ENCODE peak calls at places on chromosome 12, in ten cellular contexts. C is A549, Z is GM23338, L is testis, M is spleen, D is mammary epithelial cell, E is pancreas, J is sigmoid colon, K is Peyer's patch, O is IMR-90. T is an unnamed sample.

GRCh38 chr12:6199531-6200265 is 502 bp upstream of the CD9 start:
- DNase-seq in K (peak), O (no peak), J (peak), M (no peak), Z (peak), C (no peak), E (peak), D (no peak), L (peak), T (peak)

GRCh38 chr12:76860301-76860700 is 18.5 kb downstream of the CSRP2 start:
- DNase-seq in D (no peak), C (no peak), O (no peak), J (no peak), K (no peak), M (no peak), Z (no peak), L (no peak), E (no peak), T (peak)

GRCh38 chr12:57124259-57124877 is 3.9 kb upstream of the LRP1 start:
- DNase-seq in Z (peak), C (peak), L (peak), J (peak), D (peak), E (no peak), M (peak), O (peak), K (peak), T (peak)

GRCh38 chr12:3882896-3883564 is 9.8 kb upstream of the PARP11 start:
- DNase-seq in Z (peak), E (no peak), C (peak), M (no peak), K (no peak), J (no peak), O (peak), L (no peak), D (peak), T (no peak)

GRCh38 chr12:64611430-64612286 is 1.4 kb downstream of the RASSF3 start:
- DNase-seq in J (peak), L (peak), M (peak), D (peak), E (peak), O (peak), Z (no peak), K (peak), C (no peak), T (peak)

GRCh38 chr12:38585090-38585489 is 268.5 kb downstream of the ALG10B start:
- DNase-seq in J (no peak), D (peak), C (no peak), K (no peak), M (no peak), Z (no peak), O (no peak), E (no peak), L (no peak), T (no peak)

GRCh38 chr12:10135126-10135525 is 5.1 kb upstream of the CLEC7A start:
- DNase-seq in E (no peak), M (no peak), K (no peak), O (no peak), J (no peak), Z (no peak), L (no peak), C (no peak), D (no peak), T (no peak)

GRCh38 chr12:107760207-107760816 is 625 bp downstream of the PRDM4 start:
- DNase-seq in E (peak), Z (peak), D (peak), M (no peak), L (peak), K (peak), J (peak), O (peak), C (peak), T (peak)

GRCh38 chr12:56469007-56469930 is 891 bp downstream of the SPRYD4 start:
- DNase-seq in J (peak), C (peak), O (no peak), K (peak), D (no peak), M (peak), Z (no peak), E (peak), L (peak), T (no peak)

GRCh38 chr12:49868952-49869815 is 26.3 kb upstream of the BCDIN3D start:
- DNase-seq in L (peak), E (peak), M (peak), O (peak), C (no peak), D (no peak), J (peak), K (peak), Z (no peak), T (peak)

GRCh38 chr12:27552235-27552634 is 28.2 kb downstream of the PPFIBP1 start:
- DNase-seq in E (no peak), J (no peak), M (no peak), K (no peak), Z (no peak), O (no peak), C (no peak), D (no peak), L (no peak), T (no peak)
- H3K27ac ChIP-seq in E (no peak), J (peak), M (no peak), K (no peak), Z (no peak), O (no peak), C (peak), D (no peak), L (peak), T (no peak)

GRCh38 chr12:75437564-75437963 is 43.0 kb upstream of the GLIPR1 start:
- DNase-seq in L (no peak), C (no peak), K (no peak), D (peak), M (no peak), E (no peak), O (peak), J (no peak), Z (no peak), T (no peak)
- TF ChIP-seq CTCF in L (no peak), C (no peak), K (peak), D (peak), M (peak), E (no peak), O (peak), J (no peak), Z (peak), T (no peak)

DNA sequence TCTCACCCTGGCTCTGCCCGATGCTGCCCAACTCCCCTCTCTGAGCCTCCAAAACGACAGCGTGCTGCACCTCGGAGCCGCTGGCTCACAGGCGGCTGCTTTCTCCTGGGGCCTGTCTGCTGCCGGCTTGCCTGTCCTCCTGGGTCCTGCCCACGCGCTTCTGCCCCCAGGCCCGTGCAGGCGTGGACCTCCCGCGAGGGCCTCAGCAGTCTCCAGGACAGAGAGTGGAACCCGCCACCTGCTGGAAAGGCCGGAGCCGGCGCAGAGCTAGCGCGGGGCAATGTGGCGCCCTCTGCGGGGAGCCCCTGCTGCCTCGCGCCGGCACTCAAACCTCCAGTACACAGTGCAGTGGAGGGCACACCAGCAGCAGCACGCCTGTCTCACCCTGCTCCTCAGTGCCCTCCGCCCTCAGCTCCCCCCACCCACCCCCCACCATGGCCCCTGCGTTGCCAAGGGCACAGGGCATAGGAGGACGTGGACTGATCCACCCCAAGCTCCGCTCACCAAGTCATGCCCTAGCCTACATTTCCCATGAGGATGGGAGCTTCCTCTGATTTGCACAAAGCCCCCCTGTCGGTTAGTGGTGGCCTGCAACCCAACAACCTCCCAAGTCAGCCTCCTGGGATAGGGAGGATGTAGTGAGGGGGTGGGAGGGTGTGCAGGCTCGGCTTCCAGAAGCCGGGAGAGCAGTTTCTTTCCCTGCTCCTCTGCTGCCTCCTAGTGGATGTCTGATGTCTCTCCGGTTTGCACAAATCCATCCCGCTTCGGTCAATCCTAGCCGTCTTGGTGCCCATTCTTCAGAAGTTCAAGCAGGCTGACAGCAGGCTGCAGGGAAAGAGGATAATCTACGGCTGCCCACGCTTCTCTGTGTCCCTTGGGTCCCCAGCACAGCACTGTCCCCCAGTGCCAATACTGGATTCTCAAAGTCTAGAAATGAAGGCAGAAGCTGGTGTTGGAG is 25.2 kb downstream of the KRT8 start:
- DNase-seq in E (peak), O (peak), L (peak), D (peak), J (peak), K (peak), M (peak), C (peak), Z (peak), T (peak)
- H3K4me3 ChIP-seq in E (peak), O (no peak), L (peak), D (peak), J (peak), K (peak), M (peak), C (peak), Z (peak), T (no peak)

DNA sequence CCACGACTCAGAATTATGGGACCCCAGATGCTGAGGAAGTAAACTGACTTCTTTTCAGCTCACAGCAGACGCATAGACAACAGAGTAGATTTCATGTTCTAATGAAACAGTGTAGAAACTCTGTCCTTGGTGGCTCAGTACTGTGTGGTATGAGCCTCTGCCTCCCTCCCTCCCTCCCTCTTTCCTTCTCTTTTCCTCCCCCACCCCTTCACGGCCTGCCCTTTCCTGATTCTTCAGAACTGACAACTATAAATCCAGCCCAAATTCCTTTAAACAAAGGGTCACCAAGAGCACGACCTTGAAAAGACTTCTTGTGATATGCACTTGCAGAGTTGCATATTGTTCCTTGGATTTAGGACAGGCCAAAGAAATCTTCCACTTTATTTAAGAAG is 163.9 kb downstream of the ETV6 start:
- DNase-seq in D (no peak), K (no peak), L (peak), O (no peak), E (no peak), J (no peak), M (no peak), Z (peak), C (no peak), T (no peak)
- H3K27ac ChIP-seq in D (no peak), K (peak), L (peak), O (peak), E (peak), J (peak), M (peak), Z (peak), C (no peak), T (no peak)

DNA sequence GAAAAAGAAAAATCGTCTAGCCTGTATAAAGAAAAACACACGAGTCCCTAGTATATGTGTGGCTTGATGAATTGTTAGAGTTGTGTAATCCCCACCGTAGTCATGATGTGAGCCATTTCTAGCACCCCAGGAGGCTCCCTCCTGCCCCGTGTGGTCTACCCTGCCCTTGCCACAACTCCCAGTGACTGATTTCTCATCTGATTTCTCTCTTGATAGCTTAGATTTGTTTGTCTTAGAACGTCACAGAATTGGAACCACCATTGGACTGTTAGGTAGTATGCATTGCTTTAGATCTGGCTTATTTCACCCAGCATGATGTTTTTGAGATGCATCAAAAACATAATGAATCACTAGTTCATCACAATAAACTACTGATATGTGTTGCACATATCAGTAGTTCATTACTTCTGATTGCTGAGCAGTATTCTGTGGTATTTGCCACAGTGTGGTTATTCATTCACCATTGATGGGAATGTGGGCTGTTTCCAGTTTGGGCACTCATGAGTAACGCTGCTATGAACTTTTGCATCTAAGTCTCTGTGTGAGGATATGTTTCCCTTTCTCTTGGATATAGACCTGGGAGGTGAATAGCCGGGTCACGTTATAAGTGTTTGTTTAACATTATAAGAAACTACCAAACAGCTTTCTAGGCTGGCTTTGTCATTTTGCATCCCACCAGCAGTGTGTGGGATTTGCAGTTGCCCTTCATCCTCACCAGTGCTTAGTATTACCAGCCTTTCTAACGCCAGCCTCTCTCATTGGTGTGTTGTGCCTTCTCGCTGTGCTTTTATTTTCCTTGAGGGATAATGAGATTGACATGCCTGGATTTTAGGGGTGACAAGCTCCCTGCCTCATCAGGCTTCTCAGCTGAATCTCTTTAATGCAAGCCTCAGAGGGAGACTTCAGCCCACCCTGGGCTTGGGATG is 31.9 kb upstream of the NCOR2 start:
- DNase-seq in O (peak), D (peak), J (no peak), M (no peak), L (no peak), Z (no peak), K (no peak), C (no peak), E (peak), T (no peak)
- TF ChIP-seq CTCF in O (no peak), D (peak), J (no peak), M (no peak), L (no peak), Z (no peak), K (no peak), C (no peak), E (no peak), T (no peak)